ENCODE peak calls at places on chromosomes 3 and 15, in eight cellular contexts. G, C, M, H, P, Z, I and E are unnamed samples.

GRCh38 chr3:195114786-195115597 is 156.0 kb downstream of the XXYLT1 start:
- DNase-seq in G (no peak), C (no peak), M (no peak), H (no peak), P (no peak), Z (no peak), I (no peak), E (no peak)

GRCh38 chr3:190088890-190089289 is 31.8 kb downstream of the P3H2 start:
- DNase-seq in G (no peak), C (peak; percentile 62), M (no peak), H (no peak), P (no peak), Z (no peak), I (peak; percentile 29), E (no peak)

GRCh38 chr15:88454231-88454630 is 13.0 kb downstream of the MRPL46 start:
- DNase-seq in G (no peak), C (no peak), M (no peak), H (peak; percentile 31), P (no peak), Z (no peak), I (no peak), E (no peak)

GRCh38 chr15:75720787-75721461 is 8.3 kb upstream of the CSPG4 start:
- DNase-seq in G (peak; percentile 49), C (peak; percentile 83), M (peak; percentile 76), H (peak; percentile 39), P (peak; percentile 79), Z (peak; percentile 86), I (no peak), E (peak; percentile 98)

GRCh38 chr3:107241217-107241616 is 136.0 kb upstream of the CCDC54 start:
- DNase-seq in G (peak; percentile 51), C (peak; percentile 62), M (peak; percentile 67), H (no peak), P (peak; percentile 31), Z (peak; percentile 27), I (no peak), E (peak; percentile 55)

GRCh38 chr3:163368168-163368567 is 1710.1 kb downstream of the SI start:
- DNase-seq in G (no peak), C (no peak), M (peak; percentile 37), H (no peak), P (no peak), Z (no peak), I (no peak), E (no peak)

GRCh38 chr15:89387140-89387903 is 52.7 kb upstream of the POLG start:
- DNase-seq in G (no peak), C (no peak), M (no peak), H (no peak), P (no peak), Z (no peak), I (no peak), E (no peak)

GRCh38 chr3:126925411-126926171 is 57.3 kb upstream of the PLXNA1 start:
- DNase-seq in G (no peak), C (no peak), M (no peak), H (peak; percentile 85), P (no peak), Z (no peak), I (no peak), E (no peak)

GRCh38 chr15:93458567-93458966 is 369.6 kb upstream of the RGMA start:
- DNase-seq in G (no peak), C (no peak), M (no peak), H (no peak), P (no peak), Z (no peak), I (no peak), E (peak; percentile 69)

GRCh38 chr3:27721717-27722564 is at the start of gene EOMES:
- DNase-seq in G (peak; percentile 69), C (peak; percentile 95), M (no peak), H (peak; percentile 29), P (peak; percentile 91), Z (peak; percentile 75), I (peak; percentile 6), E (peak; percentile 80)

GRCh38 chr15:66802087-66803001 is 100.3 kb downstream of the SMAD6 start:
- DNase-seq in G (no peak), C (no peak), M (no peak), H (peak; percentile 46), P (no peak), Z (no peak), I (peak; percentile 30), E (no peak)

GRCh38 chr3:67522081-67522480 is 132.3 kb downstream of the SUCLG2 start:
- DNase-seq in G (no peak), C (no peak), M (no peak), H (no peak), P (no peak), Z (no peak), I (no peak), E (no peak)

GRCh38 chr15:71256934-71257333 is 141.7 kb downstream of the THSD4 start:
- DNase-seq in G (no peak), C (no peak), M (no peak), H (no peak), P (peak; percentile 39), Z (no peak), I (no peak), E (peak; percentile 10)

GRCh38 chr3:190375250-190375649 is 12.7 kb upstream of the CLDN16 start:
- DNase-seq in G (no peak), C (peak; percentile 28), M (no peak), H (no peak), P (no peak), Z (no peak), I (no peak), E (no peak)

GRCh38 chr3:111627092-111627491 is 31.9 kb upstream of the ZBED2 start:
- DNase-seq in G (no peak), C (no peak), M (no peak), H (no peak), P (no peak), Z (no peak), I (no peak), E (no peak)

GRCh38 chr3:124345845-124346244 is 353.9 kb upstream of the ROPN1 start:
- DNase-seq in G (no peak), C (no peak), M (no peak), H (no peak), P (no peak), Z (no peak), I (no peak), E (peak; percentile 16)

GRCh38 chr3:171168086-171168485 is 141.6 kb upstream of the SLC2A2 start:
- DNase-seq in G (peak; percentile 33), C (peak; percentile 83), M (peak; percentile 50), H (no peak), P (peak; percentile 67), Z (no peak), I (no peak), E (peak; percentile 76)

GRCh38 chr15:51310064-51310463 is 28.3 kb downstream of the CYP19A1 start:
- DNase-seq in G (no peak), C (no peak), M (no peak), H (no peak), P (no peak), Z (no peak), I (no peak), E (no peak)

GRCh38 chr3:178289544-178290160 is 246.6 kb upstream of the KCNMB2 start:
- DNase-seq in G (no peak), C (no peak), M (no peak), H (no peak), P (no peak), Z (no peak), I (no peak), E (peak; percentile 5)

GRCh38 chr3:194673761-194674160 is 1.8 kb upstream of the LSG1 start:
- DNase-seq in G (no peak), C (no peak), M (no peak), H (no peak), P (no peak), Z (no peak), I (no peak), E (no peak)

GRCh38 chr3:38031022-38031994 is 1.9 kb upstream of the PLCD1 start:
- DNase-seq in G (no peak), C (peak; percentile 30), M (no peak), H (no peak), P (no peak), Z (peak; percentile 2), I (no peak), E (no peak)

GRCh38 chr3:127819656-127820055 is 2.7 kb downstream of the MGLL start:
- DNase-seq in G (no peak), C (no peak), M (no peak), H (no peak), P (no peak), Z (no peak), I (no peak), E (no peak)

GRCh38 chr3:158961497-158961896 is 159.6 kb downstream of the MFSD1 start:
- DNase-seq in G (no peak), C (no peak), M (no peak), H (no peak), P (peak; percentile 67), Z (no peak), I (no peak), E (peak; percentile 76)

GRCh38 chr3:48695113-48695753 is 9.5 kb upstream of the NCKIPSD start:
- DNase-seq in G (no peak), C (peak; percentile 89), M (no peak), H (peak; percentile 57), P (peak; percentile 94), Z (no peak), I (no peak), E (no peak)